ENCODE peak calls at places on chromosome 10, in six cellular contexts. R is IMR-90, D is body of pancreas, J is heart left ventricle, U is ovary, O is spleen. I is an unnamed sample.

GRCh38 chr10:130623680-130624271 is 487.6 kb downstream of the GLRX3 start:
- DNase-seq in R (no peak), D (no peak), J (no peak), U (no peak), O (no peak), I (no peak)

GRCh38 chr10:4353059-4353655 is 472.9 kb upstream of the AKR1E2 start:
- DNase-seq in R (peak; percentile 72), D (no peak), J (no peak), U (no peak), O (no peak), I (no peak)

GRCh38 chr10:13100349-13101294 is 659 bp downstream of the OPTN start:
- DNase-seq in R (peak; percentile 31), D (peak; percentile 53), J (peak; percentile 47), U (peak; percentile 49), O (no peak), I (peak; percentile 64)

GRCh38 chr10:9824546-9825164 is 1193.0 kb upstream of the CELF2 start:
- DNase-seq in R (no peak), D (peak; percentile 62), J (no peak), U (no peak), O (no peak), I (no peak)

GRCh38 chr10:113381906-113382562 is 170.8 kb upstream of the HABP2 start:
- DNase-seq in R (peak; percentile 57), D (no peak), J (no peak), U (no peak), O (no peak), I (no peak)

GRCh38 chr10:68811367-68812009 is 15.8 kb upstream of the STOX1 start:
- DNase-seq in R (no peak), D (no peak), J (no peak), U (no peak), O (no peak), I (no peak)

GRCh38 chr10:6737758-6738463 is 157.8 kb upstream of the PRKCQ start:
- DNase-seq in R (peak; percentile 77), D (no peak), J (no peak), U (no peak), O (no peak), I (no peak)

GRCh38 chr10:103781329-103782061 is 73.9 kb downstream of the SH3PXD2A start:
- DNase-seq in R (peak; percentile 99), D (no peak), J (no peak), U (no peak), O (no peak), I (no peak)

GRCh38 chr10:80090120-80090519 is 11.7 kb downstream of the TMEM254 start:
- DNase-seq in R (no peak), D (no peak), J (no peak), U (no peak), O (no peak), I (no peak)

GRCh38 chr10:9850415-9850814 is 1167.3 kb upstream of the CELF2 start:
- DNase-seq in R (no peak), D (peak; percentile 86), J (no peak), U (no peak), O (no peak), I (no peak)

GRCh38 chr10:11414314-11415038 is 197.0 kb downstream of the USP6NL start:
- DNase-seq in R (no peak), D (no peak), J (no peak), U (no peak), O (no peak), I (peak; percentile 56)

GRCh38 chr10:124003481-124004371 is 89.7 kb downstream of the CHST15 start:
- DNase-seq in R (no peak), D (no peak), J (no peak), U (peak; percentile 10), O (peak; percentile 71), I (no peak)

GRCh38 chr10:120115959-120116358 is 223.4 kb downstream of the SEC23IP start:
- DNase-seq in R (no peak), D (no peak), J (no peak), U (no peak), O (no peak), I (no peak)

GRCh38 chr10:71863203-71863602 is 12.2 kb upstream of the PSAP start:
- DNase-seq in R (peak; percentile 54), D (no peak), J (no peak), U (no peak), O (peak; percentile 9), I (no peak)

GRCh38 chr10:110335314-110336064 is 30.8 kb upstream of the SMNDC1 start:
- DNase-seq in R (no peak), D (no peak), J (no peak), U (no peak), O (no peak), I (no peak)
- H3K27ac ChIP-seq in R (peak overlapping the region; percentile 18), D (no peak overlapping the region), J (no peak overlapping the region), U (no peak overlapping the region), O (no peak overlapping the region), I (no peak overlapping the region)

DNA sequence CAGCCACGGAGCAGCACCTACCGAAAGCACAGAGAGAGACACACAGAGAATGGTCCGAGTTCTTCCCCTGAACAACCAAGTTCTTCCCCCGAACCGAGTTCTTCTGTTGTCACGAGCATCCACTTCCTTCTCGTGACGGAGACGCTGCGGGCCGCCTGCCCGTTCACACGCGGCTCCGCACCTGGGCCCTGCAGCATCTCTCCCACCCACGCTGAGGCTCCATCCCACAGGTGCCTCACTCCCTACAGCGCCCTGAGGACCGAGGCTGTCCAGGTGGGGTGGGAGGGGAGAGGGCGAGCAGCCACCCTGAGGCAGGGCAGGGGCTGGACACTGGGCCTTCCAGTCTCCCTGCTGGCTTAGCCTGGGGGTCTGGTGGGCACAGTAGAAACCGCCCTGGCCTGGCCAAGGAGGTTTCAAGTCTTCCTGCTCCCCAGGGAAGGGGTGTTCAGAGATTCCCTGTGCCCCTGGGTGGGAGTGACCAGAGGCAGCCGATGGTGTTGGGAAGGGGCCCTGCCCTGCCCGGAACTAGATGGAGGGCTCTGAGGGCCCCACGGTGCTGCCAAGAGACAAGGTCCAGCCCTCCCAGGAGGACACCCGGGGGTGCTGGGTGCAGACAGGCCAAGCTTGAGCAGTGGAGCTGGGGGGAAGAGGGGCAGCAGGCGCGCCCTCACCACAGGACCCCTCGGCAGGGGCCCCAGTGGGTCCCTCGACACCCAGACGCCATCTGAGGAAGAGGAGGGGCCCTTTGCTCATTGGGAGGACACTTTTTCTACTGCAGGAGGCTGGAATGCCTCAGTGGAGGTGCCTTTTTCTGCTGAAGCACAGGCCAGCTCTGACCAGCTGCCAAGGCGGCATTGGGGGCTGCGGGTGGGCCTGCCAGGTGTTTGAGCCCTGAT is 5.2 kb upstream of the NKX6-2 start:
- DNase-seq in R (no peak), D (no peak), J (no peak), U (no peak), O (no peak), I (no peak)
- H3K27me3 ChIP-seq in R (peaks cover 50% of the 10 kb centered on the region), D (no peaks in the 10 kb centered on the region), J (peaks cover 29% of the 10 kb centered on the region), U (peaks cover 14% of the 10 kb centered on the region), O (peaks cover 14% of the 10 kb centered on the region), I (no peaks in the 10 kb centered on the region)

DNA sequence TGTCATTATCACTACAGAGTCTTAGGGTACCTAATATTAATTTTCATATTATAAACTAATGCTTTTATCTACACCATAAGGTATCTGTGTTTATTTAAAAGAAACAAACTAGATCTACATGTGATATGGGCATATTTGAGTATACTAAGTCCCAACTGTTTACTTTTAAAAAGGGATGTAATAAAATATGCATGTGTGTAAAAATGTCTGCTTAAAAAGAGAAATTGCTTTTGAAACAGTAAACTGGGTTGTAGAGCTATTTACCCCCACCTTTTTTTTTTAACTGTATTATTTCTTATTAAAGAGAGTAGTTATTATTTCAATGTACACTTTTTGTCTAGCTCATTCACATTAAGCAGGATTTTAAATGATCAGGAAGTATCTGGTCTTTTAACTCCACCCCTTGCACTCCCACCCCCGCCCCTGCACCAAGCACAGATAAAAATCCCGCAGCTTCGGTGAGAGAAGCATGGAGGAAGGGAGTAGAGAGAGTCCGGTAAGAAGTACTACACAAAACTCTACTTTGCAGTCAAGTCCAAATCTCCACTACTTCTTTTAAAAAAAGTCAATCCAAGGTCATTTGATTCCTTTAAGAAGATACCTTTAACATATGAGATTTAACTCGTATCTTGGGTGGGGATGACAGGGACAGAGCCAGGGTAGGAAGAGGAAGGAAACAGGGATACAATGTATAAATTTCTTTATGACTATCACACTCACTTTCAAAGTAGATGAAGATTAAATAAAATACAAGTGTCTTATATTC is 131.9 kb downstream of the NRBF2 start:
- DNase-seq in R (peak; percentile 68), D (peak; percentile 43), J (no peak), U (no peak), O (no peak), I (no peak)
- TF ChIP-seq POLR2A in R (peak; percentile 60), D (no peak), J (no peak), U (no peak), O (no peak), I (peak; percentile 71)

DNA sequence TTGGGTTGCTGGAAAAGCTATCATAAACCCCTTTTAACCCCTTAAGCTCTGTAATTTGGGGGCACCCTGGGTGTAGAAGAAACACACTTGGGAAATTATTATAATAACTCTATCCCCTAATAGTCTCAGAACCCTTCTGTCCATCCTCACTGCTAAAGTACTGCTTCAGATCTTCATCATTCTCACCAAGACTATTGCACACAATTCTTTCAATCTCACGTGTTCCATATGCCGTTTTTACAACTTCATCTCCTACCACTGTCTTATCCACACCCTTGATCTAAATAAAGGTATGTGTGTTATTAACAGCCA is 15.8 kb downstream of the ANKRD22 start:
- DNase-seq in R (no peak), D (no peak), J (no peak), U (no peak), O (no peak), I (no peak)
- H3K27ac ChIP-seq in R (no peak overlapping the region), D (no peak overlapping the region), J (no peak overlapping the region), U (no peak overlapping the region), O (peak overlapping the region; percentile 71), I (no peak overlapping the region)

I was measured in right lobe of liver.